ENCODE peak calls at places on chromosomes 5 and 9, in five cellular contexts. D is CD4-positive, alpha-beta T cell; I is NCI-H2171 treated with DMSO at 0.1 percent for 48 hours; R is GM03348; B is cardiac muscle cell. P is an unnamed sample.

GRCh38 chr5:129904102-129904666 is at the start of gene CHSY3:
- DNase-seq in D (peak; percentile 34), I (peak; percentile 59), R (peak; percentile 94), B (peak; percentile 92), P (peak; percentile 90)

GRCh38 chr9:93061260-93061751 is 2.8 kb downstream of the SUSD3 start:
- DNase-seq in D (no peak), I (no peak), R (no peak), B (peak; percentile 70), P (no peak)

GRCh38 chr5:119512277-119512676 is 60.0 kb downstream of the HSD17B4 start:
- DNase-seq in D (no peak), I (no peak), R (no peak), B (peak; percentile 8), P (no peak)

GRCh38 chr5:158780656-158781237 is 319.0 kb downstream of the EBF1 start:
- DNase-seq in D (no peak), I (no peak), R (no peak), B (no peak), P (no peak)

GRCh38 chr5:159937580-159937979 is 21.3 kb downstream of the ADRA1B start:
- DNase-seq in D (no peak), I (no peak), R (no peak), B (no peak), P (no peak)

GRCh38 chr5:142281966-142282365 is 42.9 kb downstream of the SPRY4 start:
- DNase-seq in D (no peak), I (no peak), R (no peak), B (no peak), P (no peak)

GRCh38 chr5:138338411-138339085 is 482 bp downstream of the FAM53C start:
- DNase-seq in D (no peak), I (no peak), R (no peak), B (no peak), P (no peak)

GRCh38 chr9:93012998-93013855 is 45.3 kb upstream of the SUSD3 start:
- DNase-seq in D (peak; percentile 26), I (no peak), R (no peak), B (no peak), P (no peak)

GRCh38 chr5:15440434-15440833 is 59.5 kb upstream of the FBXL7 start:
- DNase-seq in D (no peak), I (no peak), R (peak; percentile 6), B (peak; percentile 69), P (no peak)

GRCh38 chr9:696332-697090 is 145.0 kb upstream of the DMRT1 start:
- DNase-seq in D (no peak), I (no peak), R (peak; percentile 77), B (peak; percentile 70), P (peak; percentile 63)

GRCh38 chr9:27828908-27829307 is 255.6 kb upstream of the C9orf72 start:
- DNase-seq in D (no peak), I (no peak), R (no peak), B (no peak), P (no peak)

GRCh38 chr5:128213340-128213739 is 129.8 kb downstream of the SLC12A2 start:
- DNase-seq in D (no peak), I (peak; percentile 22), R (peak; percentile 42), B (peak; percentile 86), P (peak; percentile 39)

GRCh38 chr9:33778700-33779351 is 16.5 kb upstream of the PRSS3 start:
- DNase-seq in D (no peak), I (peak; percentile 59), R (peak; percentile 69), B (peak; percentile 73), P (peak; percentile 52)

GRCh38 chr9:130112244-130113151 is 58.8 kb downstream of the GPR107 start:
- DNase-seq in D (no peak), I (peak; percentile 72), R (no peak), B (no peak), P (no peak)

GRCh38 chr5:59923465-59923864 is 29.9 kb upstream of the PDE4D start:
- DNase-seq in D (no peak), I (no peak), R (peak; percentile 6), B (peak; percentile 65), P (no peak)

GRCh38 chr5:154058055-154059038 is 19.6 kb downstream of the MFAP3 start:
- DNase-seq in D (no peak), I (peak; percentile 32), R (no peak), B (peak; percentile 57), P (no peak)

GRCh38 chr5:135445306-135445940 is 1.7 kb downstream of the DCANP1 start:
- DNase-seq in D (no peak), I (no peak), R (no peak), B (no peak), P (no peak)